ENCODE peak calls at places on chromosome 22, in seven cellular contexts. H, P, A, X, V, J and M are unnamed samples.

GRCh38 chr22:25722223-25723015 is 19.6 kb upstream of the MYO18B start:
- DNase-seq in J (no peak), P (no peak), V (no peak), H (no peak), A (no peak), X (no peak), M (no peak)

GRCh38 chr22:36055376-36056310 is 27.0 kb upstream of the RBFOX2 start:
- DNase-seq in X (peak; percentile 64), V (no peak), A (no peak), J (no peak), H (no peak), P (no peak), M (peak; percentile 17)

GRCh38 chr22:46028069-46028991 is 51.4 kb upstream of the WNT7B start:
- DNase-seq in H (no peak), J (no peak), A (no peak), P (no peak), V (no peak), X (no peak), M (no peak)

GRCh38 chr22:34638128-34638527 is 427.8 kb upstream of the ISX start:
- DNase-seq in X (no peak), J (no peak), V (no peak), P (no peak), H (no peak), A (no peak), M (no peak)

GRCh38 chr22:21952586-21953571 is at the start of gene PPM1F:
- DNase-seq in X (peak; percentile 61), A (peak; percentile 80), J (peak; percentile 92), P (peak; percentile 85), H (peak; percentile 28), V (peak; percentile 87), M (peak; percentile 85)

GRCh38 chr22:20422965-20423635 is 14.5 kb downstream of the SCARF2 start:
- DNase-seq in X (peak; percentile 29), J (no peak), V (no peak), P (no peak), H (no peak), A (no peak), M (peak; percentile 86)

GRCh38 chr22:38282397-38282796 is 9.6 kb upstream of the TMEM184B start:
- DNase-seq in P (no peak), X (no peak), H (no peak), A (no peak), V (no peak), J (no peak), M (no peak)

GRCh38 chr22:21659864-21660525 is 5.8 kb upstream of the PPIL2 start:
- DNase-seq in J (no peak), V (no peak), A (no peak), P (no peak), H (no peak), X (no peak), M (no peak)

GRCh38 chr22:33255781-33256180 is 197.6 kb upstream of the SYN3 start:
- DNase-seq in J (no peak), V (no peak), H (no peak), P (no peak), A (no peak), X (no peak), M (no peak)

GRCh38 chr22:17818649-17819048 is 44.4 kb upstream of the BID start:
- DNase-seq in P (no peak), A (no peak), J (no peak), H (no peak), X (no peak), V (no peak), M (no peak)

GRCh38 chr22:27474711-27475547 is 326.6 kb downstream of the MN1 start:
- DNase-seq in H (no peak), V (no peak), P (no peak), A (peak; percentile 73), X (peak; percentile 42), J (no peak), M (no peak)

GRCh38 chr22:41403532-41404318 is 22.0 kb downstream of the TEF start:
- DNase-seq in H (peak; percentile 31), P (peak; percentile 84), J (peak; percentile 86), A (peak; percentile 85), V (peak; percentile 94), X (peak; percentile 87), M (peak; percentile 91)

GRCh38 chr22:46652930-46653331 is 32.7 kb downstream of the GRAMD4 start:
- DNase-seq in V (peak; percentile 41), X (peak; percentile 64), P (no peak), A (no peak), H (no peak), J (no peak), M (no peak)

GRCh38 chr22:18136563-18137320 is 13.2 kb upstream of the USP18 start:
- DNase-seq in H (no peak), P (no peak), V (no peak), J (no peak), X (no peak), A (no peak), M (no peak)

GRCh38 chr22:33706100-33706499 is 214.2 kb downstream of the LARGE1 start:
- DNase-seq in V (no peak), H (no peak), A (no peak), P (peak; percentile 25), J (peak; percentile 10), X (no peak), M (peak; percentile 29)

GRCh38 chr22:37259540-37260029 is 15.5 kb upstream of the RAC2 start:
- DNase-seq in J (peak; percentile 68), A (no peak), X (peak; percentile 53), P (peak; percentile 71), V (peak; percentile 57), H (no peak), M (no peak)

GRCh38 chr22:41544671-41545476 is 604 bp upstream of the POLR3H start:
- DNase-seq in J (no peak), P (no peak), X (no peak), H (no peak), A (no peak), V (no peak), M (no peak)

GRCh38 chr22:36419177-36419911 is 31.6 kb upstream of the MYH9 start:
- DNase-seq in J (peak; percentile 54), V (peak; percentile 72), H (no peak), P (no peak), A (no peak), X (peak; percentile 98), M (peak; percentile 66)

GRCh38 chr22:37660709-37661045 is 2.2 kb downstream of the PDXP start:
- DNase-seq in H (no peak), A (no peak), P (no peak), X (no peak), V (no peak), J (no peak), M (no peak)

GRCh38 chr22:46518038-46518437 is 19.4 kb downstream of the CELSR1 start:
- DNase-seq in P (no peak), V (no peak), A (no peak), H (no peak), X (no peak), J (no peak), M (no peak)

GRCh38 chr22:49650336-49651241 is 177.1 kb downstream of the BRD1 start:
- DNase-seq in A (no peak), X (no peak), J (no peak), V (no peak), H (no peak), P (no peak), M (no peak)

GRCh38 chr22:32082331-32082730 is 39.3 kb downstream of the SLC5A1 start:
- DNase-seq in P (no peak), J (no peak), X (no peak), H (no peak), V (no peak), A (no peak), M (no peak)

GRCh38 chr22:37546436-37547248 is 13.6 kb upstream of the CDC42EP1 start:
- DNase-seq in H (no peak), J (peak; percentile 60), A (peak; percentile 26), P (no peak), X (peak; percentile 88), V (peak; percentile 73), M (peak; percentile 75)

GRCh38 chr22:19127329-19128008 is 3.6 kb upstream of the TSSK2 start:
- DNase-seq in H (no peak), P (no peak), X (no peak), J (no peak), V (no peak), A (no peak), M (no peak)

GRCh38 chr22:44331881-44332714 is 19.3 kb upstream of the SHISAL1 start:
- DNase-seq in V (peak; percentile 39), J (peak; percentile 80), X (peak; percentile 17), P (peak; percentile 47), A (no peak), H (no peak), M (no peak)

GRCh38 chr22:19820880-19821522 is 33.7 kb downstream of the GNB1L start:
- DNase-seq in P (peak; percentile 31), H (no peak), J (no peak), X (no peak), A (no peak), V (peak; percentile 11), M (no peak)

GRCh38 chr22:48486163-48486957 is 1341.3 kb downstream of the BRD1 start:
- DNase-seq in J (no peak), X (no peak), P (no peak), A (no peak), H (no peak), V (no peak), M (no peak)

GRCh38 chr22:48485144-48486135 is 1342.2 kb downstream of the BRD1 start:
- DNase-seq in V (no peak), P (no peak), H (no peak), X (no peak), J (no peak), A (no peak), M (no peak)

GRCh38 chr22:48481748-48482147 is 1345.9 kb downstream of the BRD1 start:
- DNase-seq in X (no peak), V (no peak), H (no peak), P (no peak), A (no peak), J (no peak), M (no peak)

GRCh38 chr22:48482771-48483170 is 1344.9 kb downstream of the BRD1 start:
- DNase-seq in X (no peak), V (no peak), J (no peak), P (no peak), A (no peak), H (no peak), M (no peak)

GRCh38 chr22:48483764-48484528 is 1343.7 kb downstream of the BRD1 start:
- DNase-seq in H (no peak), X (no peak), P (no peak), V (peak; percentile 38), A (no peak), J (no peak), M (no peak)
- H3K27me3 ChIP-seq in H (peaks cover 2% of the 10 kb centered on the region), X (no peaks in the 10 kb centered on the region), P (no peaks in the 10 kb centered on the region), V (no peaks in the 10 kb centered on the region), A (no peaks in the 10 kb centered on the region), J (peaks cover 30% of the 10 kb centered on the region), M (no peaks in the 10 kb centered on the region)

GRCh38 chr22:29331658-29332300 is 16.3 kb upstream of the RASL10A start:
- DNase-seq in A (no peak), H (no peak), V (no peak), J (no peak), X (no peak), P (no peak), M (no peak)
- H3K36me3 ChIP-seq in A (peaks cover 5% of the 10 kb centered on the region), H (peaks cover 42% of the 10 kb centered on the region), V (no peaks in the 10 kb centered on the region), J (peaks cover 8% of the 10 kb centered on the region), X (peaks cover 10% of the 10 kb centered on the region), P (peaks cover 48% of the 10 kb centered on the region), M (peaks cover 38% of the 10 kb centered on the region)

GRCh38 chr22:39473856-39474255 is 17.0 kb downstream of the MGAT3 start:
- DNase-seq in V (no peak), P (no peak), X (no peak), H (no peak), A (no peak), J (no peak), M (no peak)
- H3K27ac ChIP-seq in V (peak overlapping the region; percentile 3), P (no peak overlapping the region), X (no peak overlapping the region), H (peak overlapping the region; percentile 68), A (no peak overlapping the region), J (peak overlapping the region; percentile 69), M (no peak overlapping the region)

GRCh38 chr22:43293661-43294392 is 49.3 kb downstream of the SCUBE1 start:
- DNase-seq in H (no peak), P (peak; percentile 94), X (peak; percentile 85), A (peak; percentile 69), V (no peak), J (no peak), M (no peak)
- H3K27me3 ChIP-seq in H (no peaks in the 10 kb centered on the region), P (no peaks in the 10 kb centered on the region), X (no peaks in the 10 kb centered on the region), A (no peaks in the 10 kb centered on the region), V (no peaks in the 10 kb centered on the region), J (no peaks in the 10 kb centered on the region), M (no peaks in the 10 kb centered on the region)